ENCODE peak calls at places on chromosomes 3 and 15, in four cellular contexts. R is OCI-LY7, E is endothelial cell, A is occipital lobe. D is an unnamed sample.

GRCh38 chr15:96878129-96878528 is 547.6 kb downstream of the NR2F2 start:
- DNase-seq in R (no peak), E (no peak), A (no peak), D (no peak)

GRCh38 chr3:72379500-72380187 is 468.6 kb downstream of the SHQ1 start:
- DNase-seq in R (no peak), E (no peak), A (no peak), D (no peak)

GRCh38 chr15:74817370-74817737 is 4.7 kb downstream of the LMAN1L start:
- DNase-seq in R (no peak), E (peak; percentile 26), A (no peak), D (no peak)

GRCh38 chr3:25831578-25831977 is 41.7 kb downstream of the OXSM start:
- DNase-seq in R (peak; percentile 88), E (peak; percentile 27), A (no peak), D (no peak)

GRCh38 chr3:183269345-183269744 is 16.3 kb downstream of the B3GNT5 start:
- DNase-seq in R (no peak), E (no peak), A (no peak), D (no peak)

GRCh38 chr15:64246364-64247189 is 83.8 kb upstream of the PPIB start:
- DNase-seq in R (no peak), E (no peak), A (peak; percentile 15), D (no peak)

GRCh38 chr3:42503957-42504333 is 1.5 kb downstream of the VIPR1 start:
- DNase-seq in R (no peak), E (no peak), A (no peak), D (peak; percentile 9)

GRCh38 chr3:119831022-119831421 is 49.1 kb downstream of the NR1I2 start:
- DNase-seq in R (no peak), E (no peak), A (no peak), D (no peak)

GRCh38 chr3:86178095-86178494 is 812.9 kb downstream of the VGLL3 start:
- DNase-seq in R (no peak), E (no peak), A (no peak), D (no peak)

GRCh38 chr15:67083135-67083766 is 17.8 kb downstream of the SMAD3 start:
- DNase-seq in R (peak; percentile 62), E (no peak), A (no peak), D (no peak)

GRCh38 chr3:30344288-30344687 is 262.1 kb upstream of the TGFBR2 start:
- DNase-seq in R (no peak), E (no peak), A (no peak), D (no peak)

GRCh38 chr3:153173758-153174516 is 11.9 kb downstream of the RAP2B start:
- DNase-seq in R (peak; percentile 13), E (no peak), A (no peak), D (no peak)

GRCh38 chr3:37814547-37814946 is 47.1 kb upstream of the CTDSPL start:
- DNase-seq in R (peak; percentile 39), E (no peak), A (no peak), D (no peak)